ENCODE peak calls at places on chromosomes 6 and 20, in nine cellular contexts. U is heart left ventricle; W is CD8-positive, alpha-beta memory T cell; J is GM23248; L is H9; N is stomach; X is naive thymus-derived CD4-positive, alpha-beta T cell; A is iPS DF 6.9; D is esophagus squamous epithelium. R is an unnamed sample.

GRCh38 chr20:36574278-36575065 is 1.1 kb downstream of the TGIF2 start:
- DNase-seq in U (peak), W (peak), J (peak), L (peak), N (peak), X (peak), A (no peak), D (no peak), R (no peak)

GRCh38 chr20:3889489-3890409 is 562 bp downstream of the PANK2 start:
- DNase-seq in U (peak), W (peak), J (peak), L (no peak), N (peak), X (no peak), A (no peak), D (no peak), R (no peak)

GRCh38 chr20:62014889-62015375 is 50.7 kb downstream of the TAF4 start:
- DNase-seq in U (no peak), W (no peak), J (no peak), L (no peak), N (no peak), X (no peak), A (no peak), D (no peak), R (no peak)

GRCh38 chr6:11918021-11918738 is 93.9 kb upstream of the HIVEP1 start:
- DNase-seq in U (no peak), W (no peak), J (peak), L (no peak), N (no peak), X (no peak), A (no peak), D (no peak), R (peak)

GRCh38 chr6:27297857-27298730 is 14.0 kb downstream of the POM121L2 start:
- DNase-seq in U (no peak), W (no peak), J (peak), L (peak), N (no peak), X (no peak), A (no peak), D (no peak), R (no peak)

GRCh38 chr6:13268914-13269532 is 59.3 kb downstream of the TBC1D7 start:
- DNase-seq in U (no peak), W (no peak), J (peak), L (no peak), N (no peak), X (no peak), A (no peak), D (no peak), R (no peak)

GRCh38 chr6:40349566-40350192 is 237.5 kb downstream of the LRFN2 start:
- DNase-seq in U (no peak), W (no peak), J (no peak), L (peak), N (no peak), X (no peak), A (no peak), D (no peak), R (no peak)

GRCh38 chr6:91149914-91150674 is 563.2 kb upstream of the MAP3K7 start:
- DNase-seq in U (no peak), W (no peak), J (no peak), L (no peak), N (no peak), X (no peak), A (no peak), D (no peak), R (no peak)

GRCh38 chr6:160387887-160388286 is 39.7 kb downstream of the SLC22A3 start:
- DNase-seq in U (no peak), W (no peak), J (no peak), L (no peak), N (no peak), X (no peak), A (no peak), D (no peak), R (no peak)

GRCh38 chr6:33727126-33727525 is 15.6 kb upstream of the UQCC2 start:
- DNase-seq in U (no peak), W (no peak), J (no peak), L (no peak), N (no peak), X (no peak), A (no peak), D (no peak), R (no peak)
- H3K27ac ChIP-seq in U (peak), W (no peak), J (no peak), L (no peak), N (no peak), X (no peak), A (no peak), D (no peak), R (no peak)

GRCh38 chr6:32641122-32641521 is 3.9 kb downstream of the HLA-DQA1 start:
- DNase-seq in U (no peak), W (no peak), J (no peak), L (no peak), N (no peak), X (no peak), A (no peak), D (no peak), R (no peak)
- H3K27ac ChIP-seq in U (no peak), W (no peak), J (no peak), L (no peak), N (no peak), X (no peak), A (no peak), D (no peak), R (no peak)

GRCh38 chr6:109059591-109060021 is 35.0 kb downstream of the SESN1 start:
- DNase-seq in U (no peak), W (peak), J (peak), L (no peak), N (no peak), X (peak), A (no peak), D (no peak), R (no peak)
- H3K27ac ChIP-seq in U (no peak), W (no peak), J (peak), L (no peak), N (peak), X (peak), A (no peak), D (no peak), R (peak)

GRCh38 chr20:24461848-24462247 is 7.6 kb upstream of the SYNDIG1 start:
- DNase-seq in U (no peak), W (no peak), J (no peak), L (no peak), N (no peak), X (no peak), A (no peak), D (no peak), R (no peak)
- H3K27ac ChIP-seq in U (no peak), W (no peak), J (no peak), L (no peak), N (no peak), X (no peak), A (no peak), D (no peak), R (no peak)

GRCh38 chr6:43173496-43174262 is 2.6 kb downstream of the SRF start:
- DNase-seq in U (no peak), W (peak), J (no peak), L (no peak), N (no peak), X (peak), A (no peak), D (no peak), R (no peak)
- H3K27ac ChIP-seq in U (peak), W (peak), J (peak), L (no peak), N (peak), X (peak), A (no peak), D (peak), R (peak)

DNA sequence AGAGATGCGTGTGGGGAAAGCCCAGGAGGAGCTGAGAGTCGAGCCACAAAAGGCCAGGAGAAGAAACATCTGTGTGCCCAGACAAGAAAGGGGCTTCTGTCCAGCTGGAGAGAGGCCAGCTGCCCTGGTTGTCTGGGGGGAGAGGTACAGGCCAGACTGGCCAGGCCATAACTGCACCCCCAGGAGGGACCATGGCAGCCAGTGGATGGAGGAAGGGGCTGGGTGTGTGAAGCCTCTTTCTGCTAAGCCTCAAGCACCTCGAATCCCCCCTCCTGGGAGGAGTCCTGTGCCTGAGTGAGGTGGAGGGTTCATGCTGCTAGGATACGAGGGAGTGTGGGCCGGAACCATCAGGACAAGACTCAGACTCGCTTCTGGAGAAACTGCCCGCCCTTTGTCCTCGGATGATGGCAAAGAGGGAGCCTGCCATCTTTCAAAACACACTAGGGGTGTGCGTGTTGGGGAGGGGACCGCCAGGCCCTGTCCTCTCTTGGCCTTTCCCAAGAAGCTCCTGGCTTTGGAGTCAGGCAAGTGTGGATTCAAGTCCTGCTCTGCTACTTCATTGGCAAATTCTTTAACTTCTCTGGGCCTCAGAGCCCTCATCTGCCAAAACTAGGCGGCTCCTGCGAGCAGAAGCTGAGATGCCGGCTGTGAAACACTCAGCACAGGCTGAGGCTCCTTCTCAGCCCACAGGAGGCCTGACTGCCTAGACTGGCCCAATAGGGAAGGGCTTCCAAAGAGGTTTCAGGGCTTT is 90.3 kb downstream of the ASXL1 start:
- DNase-seq in U (no peak), W (no peak), J (peak), L (no peak), N (no peak), X (no peak), A (no peak), D (no peak), R (no peak)
- H3K27ac ChIP-seq in U (peak), W (no peak), J (no peak), L (no peak), N (peak), X (peak), A (no peak), D (no peak), R (no peak)

DNA sequence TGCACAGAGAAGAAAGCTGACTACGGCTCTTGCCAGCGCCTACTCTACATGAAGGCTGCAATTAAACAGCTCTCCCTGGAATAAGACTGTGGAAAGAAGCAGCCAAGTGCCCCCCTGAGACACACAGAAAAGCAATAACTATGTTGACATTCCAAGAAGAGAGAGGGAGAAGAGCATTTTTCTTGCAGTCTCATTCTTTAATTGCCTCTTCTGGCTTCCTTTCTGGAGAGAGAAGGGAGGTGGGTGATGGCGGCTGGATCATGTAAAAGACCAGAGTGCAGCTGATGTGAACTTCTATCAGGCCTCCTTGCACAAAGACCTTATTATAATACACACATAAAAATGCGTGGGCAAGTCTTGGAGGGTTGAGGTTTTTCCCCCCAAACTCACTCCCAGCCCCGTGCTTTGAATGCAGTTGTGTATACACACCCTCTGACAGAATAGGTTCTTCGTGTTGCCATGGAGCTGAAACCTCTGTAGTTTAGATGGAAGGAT is 44.5 kb downstream of the HIVEP2 start:
- DNase-seq in U (peak), W (peak), J (no peak), L (no peak), N (no peak), X (peak), A (no peak), D (no peak), R (no peak)
- H3K27ac ChIP-seq in U (peak), W (no peak), J (no peak), L (no peak), N (peak), X (peak), A (no peak), D (no peak), R (no peak)

DNA sequence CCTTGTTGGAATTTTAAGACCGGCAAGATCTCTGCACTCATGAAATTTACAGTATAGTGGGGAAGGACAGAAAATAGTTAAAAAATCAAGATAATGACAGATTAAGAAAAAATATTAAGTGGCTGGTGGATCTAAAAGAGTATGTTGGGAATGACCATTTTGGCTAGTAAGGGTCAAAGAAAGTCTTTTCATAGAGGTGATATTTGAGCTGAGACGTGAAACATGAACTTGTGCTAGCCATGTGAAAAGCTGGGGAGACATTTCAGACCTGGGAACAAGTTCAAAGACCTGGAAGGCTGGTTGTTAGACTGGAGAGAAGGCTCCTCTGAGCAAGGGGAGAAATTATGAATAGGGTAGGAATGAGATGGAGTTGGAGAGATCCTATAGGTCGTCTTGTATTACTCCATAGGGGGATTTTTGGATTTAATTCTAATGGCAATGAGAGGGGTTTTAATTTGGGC is 4.7 kb downstream of the BICRAL start:
- DNase-seq in U (no peak), W (no peak), J (no peak), L (no peak), N (no peak), X (no peak), A (no peak), D (no peak), R (no peak)
- H3K27ac ChIP-seq in U (peak), W (peak), J (no peak), L (no peak), N (peak), X (peak), A (no peak), D (no peak), R (no peak)

GRCh38 chr20:31497838-31498540 is 16.3 kb upstream of the HM13 start:
- DNase-seq in U (peak), W (no peak), J (peak), L (no peak), N (no peak), X (no peak), A (no peak), D (no peak), R (no peak)
- H3K27ac ChIP-seq in U (peak), W (no peak), J (peak), L (no peak), N (no peak), X (no peak), A (no peak), D (no peak), R (no peak)

GRCh38 chr6:101847690-101848089 is 454.2 kb downstream of the GRIK2 start:
- DNase-seq in U (no peak), W (no peak), J (no peak), L (peak), N (no peak), X (no peak), A (peak), D (no peak), R (no peak)
- H3K27ac ChIP-seq in U (no peak), W (no peak), J (no peak), L (peak), N (no peak), X (no peak), A (no peak), D (no peak), R (no peak)

R was measured in epithelial cell of prostate.